ENCODE peak calls at places on chromosomes 16 and 17, in seven cellular contexts. F is CD8-positive, alpha-beta T cell; G is left cardiac atrium; V is AG09309; S is amygdala; I is anterior cingulate cortex; P is HT1080. L is an unnamed sample.
A peak's percentile ranks its signal among the peaks of the same experiment; 100 is the strongest.

GRCh38 chr16:30998852-30999761 is 11.3 kb downstream of the STX1B start:
- DNase-seq in I (peak; percentile 18), F (no peak), S (no peak), G (no peak), P (no peak), V (no peak), L (no peak)

GRCh38 chr16:57137043-57137442 is 44.7 kb downstream of the CPNE2 start:
- DNase-seq in S (no peak), G (peak; percentile 1), F (no peak), I (no peak), P (no peak), V (no peak), L (no peak)

GRCh38 chr16:19213885-19214284 is 45.8 kb downstream of the SYT17 start:
- DNase-seq in P (no peak), G (no peak), I (no peak), V (no peak), S (no peak), F (no peak), L (no peak)

GRCh38 chr16:80990577-80990976 is 16.1 kb downstream of the CMC2 start:
- DNase-seq in F (no peak), V (no peak), I (no peak), S (no peak), G (no peak), P (no peak), L (no peak)

GRCh38 chr17:47897561-47897960 is 1.5 kb downstream of the SP2 start:
- DNase-seq in I (no peak), V (no peak), S (no peak), P (no peak), F (no peak), G (no peak), L (no peak)

GRCh38 chr16:19532601-19533000 is 8.9 kb downstream of the CCP110 start:
- DNase-seq in P (no peak), I (no peak), F (no peak), V (no peak), G (no peak), S (no peak), L (no peak)

GRCh38 chr17:78664476-78665384 is 87.5 kb upstream of the DNAH17 start:
- DNase-seq in I (no peak), P (no peak), V (no peak), S (no peak), G (peak; percentile 53), F (no peak), L (no peak)

GRCh38 chr16:82181456-82182185 is 11.6 kb upstream of the MPHOSPH6 start:
- DNase-seq in P (peak; percentile 55), I (no peak), F (no peak), V (no peak), S (no peak), G (no peak), L (no peak)

GRCh38 chr17:44094701-44095387 is 24.3 kb downstream of the G6PC3 start:
- DNase-seq in V (no peak), G (no peak), F (no peak), S (no peak), I (no peak), P (no peak), L (no peak)

GRCh38 chr17:83056583-83057396 is 22.6 kb upstream of the METRNL start:
- DNase-seq in F (no peak), I (no peak), G (peak; percentile 20), S (no peak), P (peak; percentile 34), V (no peak), L (peak; percentile 21)

GRCh38 chr17:68398731-68399637 is 58.3 kb downstream of the WIPI1 start:
- DNase-seq in I (no peak), P (peak; percentile 71), V (no peak), S (no peak), G (peak; percentile 64), F (no peak), L (no peak)

GRCh38 chr16:1348441-1348840 is 3.2 kb downstream of the TSR3 start:
- DNase-seq in S (no peak), G (no peak), P (no peak), V (no peak), I (no peak), F (no peak), L (no peak)

GRCh38 chr17:48313096-48313495 is 116.9 kb downstream of the SKAP1 start:
- DNase-seq in P (no peak), F (no peak), V (no peak), S (no peak), I (no peak), G (no peak), L (no peak)

GRCh38 chr17:17498606-17499301 is 2.6 kb upstream of the RASD1 start:
- DNase-seq in I (no peak), F (no peak), G (no peak), V (no peak), P (no peak), S (no peak), L (no peak)

GRCh38 chr17:44921122-44921882 is 6.0 kb upstream of the GFAP start:
- DNase-seq in G (no peak), S (no peak), V (no peak), I (no peak), P (no peak), F (no peak), L (no peak)

GRCh38 chr17:44362056-44362355 is 1.6 kb downstream of the FAM171A2 start:
- DNase-seq in P (no peak), V (no peak), S (no peak), F (no peak), I (no peak), G (no peak), L (no peak)

GRCh38 chr16:4260360-4260759 is 12.5 kb downstream of the TFAP4 start:
- DNase-seq in P (no peak), I (no peak), S (no peak), V (no peak), G (no peak), F (no peak), L (no peak)

GRCh38 chr17:59796785-59797205 is 89.3 kb downstream of the VMP1 start:
- DNase-seq in I (no peak), F (no peak), G (no peak), S (no peak), V (no peak), P (no peak), L (no peak)

GRCh38 chr17:63382136-63382535 is 64.0 kb downstream of the CYB561 start:
- DNase-seq in S (no peak), F (no peak), G (no peak), V (no peak), I (no peak), P (no peak), L (no peak)

GRCh38 chr17:35338230-35338629 is 35.2 kb downstream of the SLFN11 start:
- DNase-seq in G (no peak), P (no peak), I (no peak), S (no peak), F (no peak), V (no peak), L (no peak)

GRCh38 chr17:31525801-31526549 is 134.5 kb downstream of the RAB11FIP4 start:
- DNase-seq in S (no peak), V (no peak), G (no peak), P (peak; percentile 38), F (no peak), I (peak; percentile 12), L (no peak)

GRCh38 chr17:6536053-6536452 is 20.3 kb downstream of the PITPNM3 start:
- DNase-seq in I (no peak), V (no peak), S (no peak), F (no peak), G (no peak), P (no peak), L (no peak)

GRCh38 chr17:68060336-68060735 is 24.8 kb downstream of the KPNA2 start:
- DNase-seq in P (no peak), F (no peak), V (no peak), S (no peak), G (no peak), I (no peak), L (no peak)